ENCODE peak calls at places on chromosome 14, in five cellular contexts. J is BE2C, R is OCI-LY7, X is right lobe of liver, E is tibial artery. F is an unnamed sample. For H3K4me1, the result is how much of the 10 kb centered on the place peaks cover.

GRCh38 chr14:50319721-50320120 is 7.6 kb downstream of the DMAC2L start:
- DNase-seq in E (no peak), X (no peak), R (no peak), J (no peak), F (no peak)

GRCh38 chr14:91388551-91388975 is 29.1 kb downstream of the CCDC88C start:
- DNase-seq in X (no peak), R (no peak), E (no peak), J (no peak), F (no peak)

GRCh38 chr14:99258884-99259283 is 13.1 kb downstream of the BCL11B start:
- DNase-seq in J (no peak), R (no peak), X (no peak), E (no peak), F (no peak)

GRCh38 chr14:66383271-66383670 is 102.9 kb upstream of the CCDC196 start:
- DNase-seq in X (no peak), J (no peak), R (no peak), E (no peak), F (no peak)

GRCh38 chr14:91230363-91231035 is 14.0 kb downstream of the GPR68 start:
- DNase-seq in R (no peak), X (no peak), J (no peak), E (no peak), F (no peak)

GRCh38 chr14:79971330-79971729 is 240.0 kb downstream of the DIO2 start:
- DNase-seq in J (no peak), R (no peak), X (no peak), E (peak), F (no peak)

GRCh38 chr14:77825895-77826519 is 26.1 kb downstream of the ADCK1 start:
- DNase-seq in R (no peak), E (no peak), J (no peak), X (no peak), F (no peak)

GRCh38 chr14:32509632-32510187 is 180.6 kb downstream of the AKAP6 start:
- DNase-seq in E (peak), X (peak), R (no peak), J (no peak), F (peak)

GRCh38 chr14:36784541-36784940 is 122.9 kb downstream of the PAX9 start:
- DNase-seq in R (no peak), E (no peak), J (no peak), X (no peak), F (no peak)

GRCh38 chr14:52313493-52313881 is 625 bp upstream of the PTGER2 start:
- DNase-seq in E (no peak), J (no peak), X (no peak), R (no peak), F (no peak)

GRCh38 chr14:102508410-102508773 is 1.2 kb downstream of the ANKRD9 start:
- DNase-seq in R (no peak), X (no peak), J (no peak), E (no peak), F (no peak)

GRCh38 chr14:101665478-101666078 is 95.9 kb upstream of the PPP2R5C start:
- DNase-seq in E (no peak), J (peak), X (peak), R (peak), F (no peak)

GRCh38 chr14:100887728-100888335 is 15.7 kb downstream of the RTL1 start:
- DNase-seq in R (no peak), J (peak), X (no peak), E (no peak), F (no peak)

GRCh38 chr14:67881225-67881624 is 61.6 kb downstream of the RAD51B start:
- DNase-seq in R (no peak), J (no peak), E (no peak), X (no peak), F (no peak)

GRCh38 chr14:55752580-55753365 is 172.8 kb downstream of the KTN1 start:
- DNase-seq in X (no peak), J (no peak), R (no peak), E (no peak), F (no peak)

GRCh38 chr14:58979325-58979724 is 209.1 kb upstream of the DAAM1 start:
- DNase-seq in R (no peak), E (no peak), J (no peak), X (no peak), F (no peak)

GRCh38 chr14:72917420-72917819 is 8.8 kb upstream of the DCAF4 start:
- DNase-seq in X (no peak), R (no peak), J (no peak), E (no peak), F (no peak)
- H3K4me1 ChIP-seq in X (under half), R (under half), J (under half), E (under half), F (under half)

DNA sequence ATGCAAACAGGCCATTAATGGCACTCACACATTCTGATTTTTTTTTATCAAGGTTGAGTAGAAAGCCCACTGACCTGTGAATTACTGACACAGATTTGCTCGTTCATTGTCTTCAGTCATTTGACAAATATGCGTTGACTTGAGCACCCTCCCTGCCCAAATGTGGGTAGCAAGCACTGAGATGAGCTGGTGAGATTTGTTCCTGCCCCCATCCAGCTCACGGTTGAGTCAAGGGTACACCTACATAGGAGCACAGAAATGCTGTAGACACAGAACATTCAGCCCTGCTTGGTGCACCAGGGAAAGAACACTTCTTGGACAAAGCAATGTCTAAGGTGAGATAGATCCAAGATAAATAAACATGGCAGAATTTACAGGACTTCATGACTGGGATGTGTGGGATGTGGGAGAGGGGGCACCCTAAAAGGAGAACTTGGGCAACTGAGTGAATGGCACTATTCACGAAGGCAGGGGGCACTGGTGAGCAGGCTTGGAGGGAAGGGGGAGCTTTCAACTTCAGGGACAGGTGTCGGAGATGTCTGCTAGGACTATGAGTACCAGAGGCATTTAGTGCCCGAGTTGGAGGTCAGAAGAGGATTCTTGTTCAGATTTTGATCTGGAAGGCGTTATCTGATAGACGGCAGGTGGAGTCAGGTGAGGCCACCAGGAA is 213.4 kb downstream of the VRK1 start:
- DNase-seq in J (no peak), E (no peak), X (no peak), R (no peak), F (no peak)
- TF ChIP-seq CTCF in J (peak), E (no peak), X (no peak), R (peak), F (no peak)

DNA sequence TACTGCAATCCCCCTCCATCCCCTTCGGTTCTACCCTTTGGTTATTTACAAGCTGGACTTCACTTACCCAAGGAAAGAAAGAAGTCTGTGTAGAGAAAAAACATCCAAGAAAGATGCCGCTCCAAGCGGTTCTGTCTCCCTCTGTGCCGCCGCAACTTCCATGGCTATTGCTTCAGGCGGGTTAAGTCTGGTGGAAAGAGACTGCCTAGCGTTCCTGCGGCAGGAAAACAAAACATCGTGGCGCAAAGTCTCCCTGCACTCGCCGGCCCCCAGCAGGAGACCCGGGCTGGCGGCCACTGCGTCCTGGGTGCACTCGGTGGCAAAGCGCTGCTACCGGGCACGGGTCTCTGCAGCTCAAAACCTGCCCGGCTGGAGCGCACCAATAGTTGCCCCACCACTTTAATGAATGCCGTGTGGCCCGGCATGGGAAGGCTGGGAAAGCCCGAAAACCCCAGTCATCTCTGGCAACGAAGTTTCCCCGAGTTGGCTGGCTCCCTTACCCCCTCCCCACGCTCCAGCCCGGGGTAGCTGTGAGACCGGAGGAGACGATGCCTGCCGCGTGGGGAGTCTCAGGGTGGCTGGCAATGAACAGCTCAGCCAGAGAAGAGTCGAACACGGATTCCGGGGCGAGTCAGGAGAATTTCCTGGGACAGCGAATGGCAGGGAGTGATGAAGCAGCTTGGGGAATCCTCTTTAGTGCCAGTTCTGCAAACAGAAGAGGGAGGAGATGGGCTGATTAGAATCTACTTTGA is 3.5 kb upstream of the KCNK10 start:
- DNase-seq in J (peak), X (no peak), R (no peak), E (no peak), F (no peak)
- H3K4me3 ChIP-seq in J (peak), X (no peak), R (no peak), E (no peak), F (no peak)

DNA sequence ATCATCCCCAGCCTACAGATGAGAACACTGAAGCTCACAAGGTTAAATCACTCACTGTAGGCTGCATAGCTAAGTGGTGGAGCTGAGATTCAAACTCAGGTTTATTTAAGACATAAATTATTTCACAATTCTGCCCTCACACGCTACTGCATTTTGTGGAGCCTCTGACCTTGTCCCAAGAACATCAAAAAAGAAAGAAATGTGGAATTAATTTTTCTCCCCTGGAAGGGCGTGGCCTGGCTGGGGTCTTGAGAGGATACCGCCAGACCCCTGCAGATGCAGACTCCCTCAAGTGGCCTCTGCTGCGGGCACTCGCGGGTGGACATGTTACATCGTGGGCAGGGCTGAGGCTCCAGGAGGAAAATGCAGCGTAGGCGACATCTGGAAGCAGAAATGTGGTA is 40.6 kb downstream of the LTBP2 start:
- DNase-seq in X (no peak), J (no peak), R (no peak), E (peak), F (peak)
- H3K4me1 ChIP-seq in X (under half), J (under half), R (under half), E (half or more), F (half or more)

GRCh38 chr14:24093901-24094838 is at the start of gene PCK2:
- DNase-seq in J (peak), R (peak), E (peak), X (peak), F (peak)
- TF ChIP-seq CTCF in J (peak), R (peak), E (peak), X (no peak), F (no peak)

GRCh38 chr14:60508707-60509437 is at the start of gene SIX6:
- DNase-seq in X (no peak), E (no peak), J (peak), R (no peak), F (no peak)
- H3K4me3 ChIP-seq in X (no peak), E (peak), J (peak), R (no peak), F (peak)

DNA sequence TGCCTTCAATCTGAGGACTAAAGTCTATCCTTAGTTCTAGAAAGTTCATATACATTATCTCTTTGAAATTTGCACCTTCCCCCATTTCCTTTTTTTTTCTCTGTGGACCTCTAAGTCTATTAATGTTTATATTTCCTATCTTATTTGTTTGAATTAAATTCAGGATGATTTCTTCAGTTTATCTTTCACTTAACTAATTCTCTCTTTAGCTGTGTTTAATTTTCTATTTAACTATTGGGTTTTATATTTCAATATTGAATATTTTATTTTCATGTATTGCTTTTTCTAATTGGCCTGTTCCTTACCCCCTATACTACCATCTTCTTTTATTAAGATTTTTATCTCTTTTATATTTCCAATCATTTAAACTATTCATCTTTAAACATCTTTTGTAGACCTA is 9.5 kb downstream of the PLEKHG3 start:
- DNase-seq in X (no peak), J (no peak), R (no peak), E (no peak), F (no peak)
- H3K4me1 ChIP-seq in X (half or more), J (under half), R (under half), E (half or more), F (half or more)